ENCODE peak calls at places on chromosomes 1 and 21, in eight cellular contexts. V, A, R, K, J, P, B and E are unnamed samples.

GRCh38 chr1:21022279-21023040 is 154.2 kb downstream of the EIF4G3 start:
- DNase-seq in J (peak), V (peak), P (peak), K (peak), R (peak), B (peak), A (no peak), E (no peak)

GRCh38 chr1:170619167-170620030 is 44.5 kb upstream of the PRRX1 start:
- DNase-seq in B (no peak), P (no peak), A (no peak), K (no peak), V (no peak), J (peak), R (no peak), E (no peak)

GRCh38 chr1:3671371-3672180 is 19.3 kb downstream of the TP73 start:
- DNase-seq in R (no peak), B (no peak), A (no peak), K (no peak), J (no peak), V (no peak), P (peak), E (no peak)

GRCh38 chr1:230281531-230281930 is 144.6 kb downstream of the PGBD5 start:
- DNase-seq in K (no peak), A (no peak), R (no peak), V (no peak), J (peak), B (no peak), P (no peak), E (no peak)

GRCh38 chr21:38875694-38876492 is 70.2 kb downstream of the ETS2 start:
- DNase-seq in V (no peak), J (peak), B (no peak), R (no peak), P (no peak), A (no peak), K (no peak), E (no peak)

GRCh38 chr1:27004471-27005165 is 8.0 kb downstream of the TENT5B start:
- DNase-seq in V (no peak), A (no peak), P (no peak), B (no peak), J (peak), R (no peak), K (no peak), E (no peak)

GRCh38 chr1:182120411-182121258 is 59.1 kb upstream of the ZNF648 start:
- DNase-seq in K (no peak), V (peak), P (no peak), R (peak), B (no peak), J (no peak), A (no peak), E (peak)

GRCh38 chr21:42495027-42495426 is 997 bp downstream of the RSPH1 start:
- DNase-seq in P (no peak), V (no peak), K (no peak), J (no peak), R (no peak), A (no peak), B (no peak), E (no peak)

GRCh38 chr1:64292399-64292798 is 89.0 kb downstream of the UBE2U start:
- DNase-seq in B (no peak), K (no peak), A (no peak), P (peak), V (no peak), J (no peak), R (peak), E (no peak)

GRCh38 chr1:62423580-62424242 is 13.1 kb upstream of the USP1 start:
- DNase-seq in R (no peak), B (no peak), P (no peak), K (no peak), A (no peak), V (no peak), J (no peak), E (no peak)

GRCh38 chr1:224259986-224260385 is 70.0 kb downstream of the NVL start:
- DNase-seq in V (no peak), K (no peak), J (no peak), B (no peak), A (no peak), R (no peak), P (peak), E (no peak)

GRCh38 chr1:204921855-204922516 is 51.3 kb downstream of the NFASC start:
- DNase-seq in B (no peak), K (no peak), R (no peak), V (no peak), A (no peak), P (no peak), J (no peak), E (no peak)

GRCh38 chr21:42317826-42318746 is 2.9 kb upstream of the TFF3 start:
- DNase-seq in R (no peak), A (no peak), V (no peak), B (no peak), K (no peak), P (no peak), J (no peak), E (no peak)

GRCh38 chr1:35454175-35454574 is 103.0 kb downstream of the KIAA0319L start:
- DNase-seq in R (no peak), K (no peak), J (no peak), B (no peak), V (no peak), A (no peak), P (no peak), E (no peak)
- H3K27ac ChIP-seq in R (no peak), K (peak), J (peak), B (peak), V (no peak), A (no peak), P (no peak), E (no peak)

GRCh38 chr1:17631410-17631809 is 91.9 kb downstream of the ARHGEF10L start:
- DNase-seq in B (no peak), K (no peak), J (no peak), V (no peak), R (no peak), A (no peak), P (no peak), E (no peak)

GRCh38 chr1:17633654-17634053 is 94.2 kb downstream of the ARHGEF10L start:
- DNase-seq in V (peak), R (peak), P (no peak), A (no peak), K (peak), J (peak), B (no peak), E (no peak)

GRCh38 chr1:17630048-17630830 is 90.7 kb downstream of the ARHGEF10L start:
- DNase-seq in R (no peak), V (no peak), B (no peak), P (no peak), A (no peak), K (peak), J (no peak), E (no peak)

GRCh38 chr1:17632541-17633193 is 93.2 kb downstream of the ARHGEF10L start:
- DNase-seq in R (no peak), J (peak), K (no peak), P (peak), B (no peak), A (no peak), V (no peak), E (no peak)

GRCh38 chr1:17632106-17632505 is 92.6 kb downstream of the ARHGEF10L start:
- DNase-seq in V (no peak), A (no peak), R (no peak), K (no peak), P (no peak), B (no peak), J (no peak), E (no peak)
- H3K27ac ChIP-seq in V (no peak), A (no peak), R (no peak), K (peak), P (no peak), B (no peak), J (no peak), E (no peak)

GRCh38 chr1:167430134-167430848 is 88.0 kb downstream of the CD247 start:
- DNase-seq in P (no peak), R (no peak), J (no peak), A (no peak), K (no peak), V (no peak), B (no peak), E (no peak)

GRCh38 chr1:167430849-167431242 is 87.5 kb downstream of the CD247 start:
- DNase-seq in A (no peak), R (no peak), P (no peak), B (no peak), K (no peak), J (no peak), V (no peak), E (no peak)

GRCh38 chr1:167431261-167431908 is 86.9 kb downstream of the CD247 start:
- DNase-seq in R (no peak), K (no peak), J (no peak), B (no peak), V (no peak), A (no peak), P (no peak), E (no peak)

GRCh38 chr1:167432780-167433179 is 85.5 kb downstream of the CD247 start:
- DNase-seq in R (no peak), A (no peak), K (no peak), B (no peak), J (no peak), P (no peak), V (no peak), E (no peak)

GRCh38 chr1:167431909-167432650 is 86.2 kb downstream of the CD247 start:
- DNase-seq in V (no peak), R (no peak), P (no peak), B (no peak), K (no peak), A (no peak), J (no peak), E (no peak)
- H3K27ac ChIP-seq in V (no peak), R (no peak), P (no peak), B (no peak), K (no peak), A (peak), J (no peak), E (no peak)

GRCh38 chr1:61047061-61047460 is 35.3 kb upstream of the NFIA start:
- DNase-seq in B (no peak), R (no peak), J (no peak), P (no peak), V (no peak), A (no peak), K (no peak), E (no peak)

GRCh38 chr1:61042679-61043009 is 39.7 kb upstream of the NFIA start:
- DNase-seq in B (no peak), V (no peak), J (no peak), K (no peak), P (no peak), R (no peak), A (no peak), E (no peak)

GRCh38 chr1:61046434-61046833 is 35.9 kb upstream of the NFIA start:
- DNase-seq in R (no peak), K (no peak), A (no peak), V (no peak), J (no peak), P (no peak), B (no peak), E (no peak)

DNA sequence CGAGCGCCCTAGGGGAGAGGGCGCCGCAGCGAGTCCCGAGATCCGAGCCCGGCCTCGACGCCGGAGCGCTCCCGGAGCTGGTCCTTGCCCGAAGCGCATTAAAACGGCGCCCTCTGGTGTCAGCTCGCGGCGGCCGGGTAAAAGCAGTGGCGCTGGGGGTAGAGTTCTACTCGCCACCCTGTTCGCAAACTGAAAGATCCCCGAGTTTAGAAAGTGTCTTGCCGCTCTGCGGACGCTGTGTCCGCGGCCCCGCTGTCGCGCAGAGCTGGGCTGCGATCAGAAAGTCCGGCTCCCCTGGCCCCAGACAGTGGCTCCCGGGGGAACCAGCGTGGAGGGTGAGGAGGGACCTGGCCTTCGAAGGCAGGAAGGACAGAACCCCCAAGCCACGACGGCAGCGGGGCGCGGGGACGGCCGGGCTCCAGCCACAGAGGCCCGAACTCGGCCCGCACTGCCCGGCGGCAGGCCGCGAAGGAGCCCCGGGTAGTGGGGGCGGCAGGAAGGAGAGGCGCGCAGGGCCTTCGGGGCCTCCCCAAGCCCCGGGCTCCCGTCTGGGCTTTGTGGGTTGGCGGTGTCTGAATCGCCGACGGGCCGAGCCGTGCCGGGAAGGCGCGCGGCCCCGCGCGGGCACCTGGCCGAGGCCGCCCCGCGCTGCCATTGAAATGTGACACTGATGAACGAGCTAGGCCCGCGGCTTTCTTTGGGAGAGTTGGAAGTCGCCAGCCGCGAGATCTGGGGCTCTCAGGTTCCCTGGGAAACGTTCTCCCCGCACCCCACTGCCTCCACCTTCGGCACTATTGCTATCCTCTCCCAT is 39.1 kb upstream of the NFIA start:
- DNase-seq in A (peak), K (peak), P (peak), J (peak), R (peak), V (no peak), B (peak), E (peak)
- H3K27ac ChIP-seq in A (no peak), K (peak), P (no peak), J (no peak), R (peak), V (no peak), B (peak), E (peak)

GRCh38 chr1:51234721-51235425 is 1.2 kb upstream of the RNF11 start:
- DNase-seq in K (peak), B (peak), V (peak), P (peak), R (no peak), J (peak), A (peak), E (peak)
- H3K27ac ChIP-seq in K (peak), B (peak), V (no peak), P (peak), R (no peak), J (no peak), A (no peak), E (peak)

GRCh38 chr1:226692868-226693267 is 46.2 kb downstream of the ITPKB start:
- DNase-seq in R (no peak), B (no peak), P (no peak), V (no peak), J (no peak), A (no peak), K (no peak), E (no peak)

GRCh38 chr1:226690460-226690982 is 48.6 kb downstream of the ITPKB start:
- DNase-seq in K (no peak), J (peak), V (peak), R (no peak), P (no peak), B (no peak), A (peak), E (no peak)

GRCh38 chr1:226692067-226692792 is 46.9 kb downstream of the ITPKB start:
- DNase-seq in B (no peak), A (no peak), V (no peak), K (no peak), J (no peak), P (no peak), R (no peak), E (no peak)

GRCh38 chr1:226688852-226689251 is 50.2 kb downstream of the ITPKB start:
- DNase-seq in P (no peak), A (no peak), K (no peak), B (no peak), J (no peak), V (no peak), R (no peak), E (no peak)

GRCh38 chr1:226691257-226691656 is 47.8 kb downstream of the ITPKB start:
- DNase-seq in J (no peak), V (no peak), K (no peak), A (peak), P (no peak), B (no peak), R (no peak), E (no peak)
- H3K27ac ChIP-seq in J (no peak), V (peak), K (no peak), A (peak), P (no peak), B (peak), R (no peak), E (peak)

DNA sequence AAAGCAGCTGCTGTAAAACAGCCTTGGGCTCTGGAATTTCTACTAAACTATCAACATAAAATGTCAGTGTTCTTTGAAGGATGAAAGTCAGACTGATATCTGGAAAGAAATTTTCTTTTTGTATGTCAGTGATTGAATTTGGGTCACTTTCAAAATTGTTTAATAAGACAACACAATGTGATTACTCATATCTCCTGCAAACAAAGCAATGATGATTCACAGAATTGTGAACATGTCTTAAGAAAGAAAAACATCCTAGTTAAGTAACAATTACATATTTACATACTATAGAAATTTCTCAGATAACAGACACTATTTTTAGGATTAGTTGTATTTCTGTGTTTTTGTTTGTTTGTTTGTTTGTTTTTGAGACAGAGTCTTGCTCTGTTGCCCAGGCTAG is 826.4 kb downstream of the PLA2G4A start:
- DNase-seq in J (peak), B (no peak), A (no peak), R (peak), K (no peak), V (peak), P (no peak), E (no peak)
- H3K27ac ChIP-seq in J (no peak), B (no peak), A (no peak), R (no peak), K (no peak), V (no peak), P (no peak), E (no peak)